ENCODE peak calls at places on chromosome 7, in seven cellular contexts. M is epithelial cell of esophagus; C is GOT3; B is activated naive CD4-positive, alpha-beta T cell treated with Interleukin-2 at 50 U/mL for 16 hours; Y is IMR-90; L is HCEC 1CT; E is GM10248. X is an unnamed sample.

GRCh38 chr7:151437866-151438516 is 1.9 kb downstream of the CRYGN start:
- DNase-seq in C (no peak), M (no peak), B (no peak), E (no peak), L (no peak), Y (no peak), X (no peak)

GRCh38 chr7:64880322-64881297 is 22.5 kb upstream of the ZNF273 start:
- DNase-seq in C (no peak), Y (no peak), M (no peak), E (peak), B (no peak), L (no peak), X (no peak)

GRCh38 chr7:54839538-54840213 is 80.7 kb upstream of the SEC61G start:
- DNase-seq in Y (peak), E (no peak), C (peak), L (peak), B (no peak), M (peak), X (peak)

GRCh38 chr7:11557627-11558026 is 274.4 kb downstream of the THSD7A start:
- DNase-seq in B (no peak), C (no peak), L (peak), M (peak), Y (no peak), E (peak), X (peak)

GRCh38 chr7:43199333-43199732 is 86.9 kb downstream of the HECW1 start:
- DNase-seq in Y (peak), M (peak), L (peak), C (no peak), E (no peak), B (no peak), X (peak)

GRCh38 chr7:154364156-154364555 is 312.0 kb downstream of the DPP6 start:
- DNase-seq in C (no peak), L (no peak), M (no peak), Y (no peak), B (no peak), E (no peak), X (no peak)

GRCh38 chr7:113331155-113331898 is 213.0 kb upstream of the SMIM30 start:
- DNase-seq in E (no peak), B (no peak), C (no peak), M (no peak), L (no peak), Y (no peak), X (no peak)

GRCh38 chr7:87628780-87629569 is 777 bp downstream of the RUNDC3B start:
- DNase-seq in B (peak), L (no peak), C (no peak), Y (no peak), M (peak), E (peak), X (no peak)

GRCh38 chr7:75909521-75910132 is 5.3 kb upstream of the POR start:
- DNase-seq in E (no peak), Y (no peak), L (no peak), B (no peak), M (no peak), C (no peak), X (no peak)

GRCh38 chr7:21942955-21943354 is 2.7 kb downstream of the CDCA7L start:
- DNase-seq in E (no peak), Y (no peak), B (no peak), C (no peak), L (no peak), M (no peak), X (no peak)

GRCh38 chr7:30163231-30163894 is 28.6 kb downstream of the MTURN start:
- DNase-seq in L (no peak), B (no peak), C (no peak), M (peak), E (peak), Y (no peak), X (no peak)

GRCh38 chr7:25075459-25075858 is 49.6 kb downstream of the CYCS start:
- DNase-seq in L (no peak), B (peak), M (peak), Y (peak), C (no peak), E (no peak), X (no peak)

GRCh38 chr7:88243345-88243909 is 23.6 kb upstream of the SRI start:
- DNase-seq in Y (peak), B (no peak), C (no peak), E (peak), M (peak), L (peak), X (no peak)

GRCh38 chr7:100686822-100687211 is 7.2 kb downstream of the GIGYF1 start:
- DNase-seq in C (no peak), B (no peak), L (no peak), Y (no peak), E (no peak), M (no peak), X (no peak)

GRCh38 chr7:7672545-7673239 is 32.1 kb downstream of the UMAD1 start:
- DNase-seq in Y (no peak), C (no peak), E (no peak), L (no peak), M (no peak), B (no peak), X (no peak)

GRCh38 chr7:66522518-66522917 is 106.2 kb upstream of the KCTD7 start:
- DNase-seq in C (no peak), M (no peak), B (peak), E (no peak), Y (no peak), L (no peak), X (no peak)

GRCh38 chr7:90605055-90605454 is 8.9 kb downstream of the CDK14 start:
- DNase-seq in Y (no peak), C (no peak), M (no peak), E (no peak), L (no peak), B (no peak), X (no peak)

GRCh38 chr7:85041599-85042216 is 145.1 kb downstream of the SEMA3D start:
- DNase-seq in L (peak), Y (peak), E (peak), M (peak), B (no peak), C (no peak), X (peak)

GRCh38 chr7:29442146-29442545 is 121.5 kb upstream of the PRR15 start:
- DNase-seq in Y (no peak), M (peak), B (no peak), L (peak), C (no peak), E (no peak), X (no peak)

GRCh38 chr7:142250705-142251104 is 7.2 kb downstream of the PRSS58 start:
- DNase-seq in M (no peak), B (no peak), L (no peak), Y (no peak), E (no peak), C (no peak), X (peak)

GRCh38 chr7:158244873-158245723 is 342.5 kb downstream of the PTPRN2 start:
- DNase-seq in E (peak), M (no peak), C (no peak), Y (no peak), L (no peak), B (no peak), X (no peak)

GRCh38 chr7:51315393-51316261 is 982 bp downstream of the COBL start:
- DNase-seq in L (no peak), C (no peak), B (no peak), E (no peak), Y (no peak), M (peak), X (no peak)

X was measured in H54.